ENCODE peak calls at places on chromosome 15, in eight cellular contexts. K, S, F, O, G, D, A and I are unnamed samples.

GRCh38 chr15:90716317-90716975 is 700 bp upstream of the BLM start:
- DNase-seq in K (no peak), S (no peak), F (no peak), O (no peak), G (no peak), D (no peak), A (peak), I (no peak)

GRCh38 chr15:52164631-52165265 is 26.4 kb downstream of the GNB5 start:
- DNase-seq in K (no peak), S (no peak), F (no peak), O (no peak), G (no peak), D (no peak), A (no peak), I (no peak)

GRCh38 chr15:48940508-48940907 is 23.2 kb downstream of the SHC4 start:
- DNase-seq in K (peak), S (no peak), F (no peak), O (no peak), G (no peak), D (peak), A (peak), I (no peak)

GRCh38 chr15:48777645-48778337 is 33.1 kb downstream of the CEP152 start:
- DNase-seq in K (no peak), S (no peak), F (no peak), O (no peak), G (no peak), D (no peak), A (no peak), I (no peak)

GRCh38 chr15:62112616-62113593 is 46.1 kb downstream of the C2CD4A start:
- DNase-seq in K (peak), S (no peak), F (no peak), O (no peak), G (no peak), D (peak), A (peak), I (no peak)

GRCh38 chr15:75921732-75922703 is 18.3 kb downstream of the FBXO22 start:
- DNase-seq in K (peak), S (peak), F (no peak), O (no peak), G (no peak), D (peak), A (peak), I (no peak)

GRCh38 chr15:25268166-25268565 is 170.7 kb downstream of the UBE3A start:
- DNase-seq in K (no peak), S (no peak), F (no peak), O (no peak), G (no peak), D (no peak), A (no peak), I (no peak)

GRCh38 chr15:76336254-76337046 is at the start of gene ISL2:
- DNase-seq in K (peak), S (peak), F (no peak), O (no peak), G (no peak), D (peak), A (peak), I (no peak)

GRCh38 chr15:59792359-59792758 is 103.2 kb upstream of the BNIP2 start:
- DNase-seq in K (no peak), S (peak), F (no peak), O (no peak), G (no peak), D (peak), A (no peak), I (no peak)

GRCh38 chr15:57118013-57118799 is 199.8 kb downstream of the TCF12 start:
- DNase-seq in K (peak), S (no peak), F (no peak), O (no peak), G (no peak), D (no peak), A (no peak), I (no peak)

GRCh38 chr15:31306426-31307269 is 20.0 kb upstream of the KLF13 start:
- DNase-seq in K (peak), S (no peak), F (peak), O (no peak), G (peak), D (peak), A (no peak), I (peak)

GRCh38 chr15:99137111-99137546 is 32.2 kb downstream of the SYNM start:
- DNase-seq in K (no peak), S (no peak), F (peak), O (no peak), G (no peak), D (no peak), A (no peak), I (no peak)

GRCh38 chr15:36737430-36737891 is 158.0 kb downstream of the CDIN1 start:
- DNase-seq in K (no peak), S (no peak), F (no peak), O (no peak), G (no peak), D (peak), A (peak), I (no peak)

GRCh38 chr15:92869977-92870644 is 30.0 kb upstream of the CHD2 start:
- DNase-seq in K (peak), S (no peak), F (no peak), O (no peak), G (no peak), D (no peak), A (peak), I (no peak)

GRCh38 chr15:94701281-94701985 is 470.1 kb downstream of the MCTP2 start:
- DNase-seq in K (no peak), S (no peak), F (no peak), O (no peak), G (no peak), D (peak), A (no peak), I (no peak)

GRCh38 chr15:25810631-25811077 is 52.5 kb downstream of the ATP10A start:
- DNase-seq in K (no peak), S (peak), F (no peak), O (no peak), G (no peak), D (no peak), A (no peak), I (no peak)

GRCh38 chr15:89177633-89178306 is 43.6 kb downstream of the RLBP1 start:
- DNase-seq in K (peak), S (peak), F (peak), O (peak), G (peak), D (peak), A (peak), I (peak)

GRCh38 chr15:64460737-64461576 is 579 bp downstream of the ZNF609 start:
- DNase-seq in K (peak), S (peak), F (no peak), O (peak), G (peak), D (peak), A (peak), I (no peak)

GRCh38 chr15:46146002-46146401 is 511.2 kb downstream of the SQOR start:
- DNase-seq in K (no peak), S (no peak), F (no peak), O (no peak), G (no peak), D (no peak), A (no peak), I (no peak)

GRCh38 chr15:101105059-101105851 is 146.6 kb downstream of the CHSY1 start:
- DNase-seq in K (no peak), S (no peak), F (no peak), O (no peak), G (no peak), D (peak), A (no peak), I (no peak)

GRCh38 chr15:57731543-57732103 is 25.1 kb downstream of the POLR2M start:
- DNase-seq in K (no peak), S (no peak), F (no peak), O (no peak), G (no peak), D (no peak), A (no peak), I (no peak)

GRCh38 chr15:42374810-42375209 is 15.5 kb downstream of the CAPN3 start:
- DNase-seq in K (no peak), S (no peak), F (no peak), O (no peak), G (no peak), D (no peak), A (no peak), I (no peak)

GRCh38 chr15:51759557-51760070 is 8.2 kb downstream of the TMOD2 start:
- DNase-seq in K (peak), S (peak), F (no peak), O (no peak), G (no peak), D (peak), A (peak), I (no peak)

GRCh38 chr15:47405768-47406167 is 311.5 kb upstream of the SEMA6D start:
- DNase-seq in K (no peak), S (no peak), F (no peak), O (no peak), G (no peak), D (no peak), A (no peak), I (no peak)

GRCh38 chr15:29420188-29420587 is 150.6 kb upstream of the NSMCE3 start:
- DNase-seq in K (no peak), S (no peak), F (no peak), O (no peak), G (no peak), D (no peak), A (no peak), I (no peak)

GRCh38 chr15:46312133-46312740 is 677.4 kb downstream of the SQOR start:
- DNase-seq in K (peak), S (peak), F (peak), O (no peak), G (peak), D (peak), A (peak), I (no peak)

GRCh38 chr15:20106026-20106425 is 435.6 kb downstream of the GOLGA6L6 start:
- DNase-seq in K (peak), S (no peak), F (no peak), O (no peak), G (no peak), D (peak), A (no peak), I (no peak)

GRCh38 chr15:80585544-80586018 is 109.5 kb upstream of the ABHD17C start:
- DNase-seq in K (no peak), S (peak), F (no peak), O (no peak), G (no peak), D (no peak), A (no peak), I (no peak)